ENCODE peak calls at places on chromosomes 16 and 17, in four cellular contexts. B is colonic mucosa, N is uterus, T is Peyer's patch. K is an unnamed sample.

GRCh38 chr17:4175921-4176802 is 33.2 kb downstream of the CYB5D2 start:
- DNase-seq in B (no peak), N (no peak), T (no peak), K (no peak)

GRCh38 chr16:23712976-23713375 is at the start of gene ERN2:
- DNase-seq in B (peak; percentile 87), N (no peak), T (peak; percentile 66), K (no peak)

GRCh38 chr16:84898447-84898846 is 78.7 kb downstream of the CRISPLD2 start:
- DNase-seq in B (no peak), N (no peak), T (no peak), K (no peak)

GRCh38 chr17:65292430-65292829 is 155.3 kb downstream of the RGS9 start:
- DNase-seq in B (no peak), N (no peak), T (no peak), K (no peak)

GRCh38 chr17:29726721-29727252 is 104.1 kb upstream of the CORO6 start:
- DNase-seq in B (no peak), N (no peak), T (no peak), K (no peak)

GRCh38 chr16:31181102-31181830 is 1.3 kb downstream of the FUS start:
- DNase-seq in B (peak; percentile 54), N (peak; percentile 43), T (peak; percentile 61), K (peak; percentile 73)

GRCh38 chr16:66750279-66751134 is 902 bp downstream of the DYNC1LI2 start:
- DNase-seq in B (peak; percentile 25), N (no peak), T (no peak), K (no peak)

GRCh38 chr16:83851473-83851872 is 43.7 kb downstream of the HSBP1 start:
- DNase-seq in B (no peak), N (no peak), T (no peak), K (no peak)

DNA sequence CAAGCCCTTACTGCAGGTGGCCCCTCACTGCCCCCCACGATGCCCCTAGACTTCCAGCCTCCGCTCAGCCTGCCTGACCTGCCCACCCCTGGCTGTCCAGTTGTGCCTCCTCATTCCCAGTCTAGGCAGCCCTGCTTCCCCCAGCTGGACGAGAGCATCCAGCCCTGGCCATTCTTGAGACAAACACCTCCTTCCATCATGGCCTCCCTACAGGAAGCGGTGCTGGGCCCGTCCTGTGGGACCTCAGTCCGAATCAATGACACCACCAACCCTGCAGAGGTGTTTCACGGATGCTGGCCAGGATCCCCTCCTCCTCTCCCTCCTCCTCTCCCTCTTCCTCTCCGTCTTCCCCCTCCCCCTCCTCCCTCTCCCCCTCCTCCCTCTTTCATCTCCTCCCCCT is 28.3 kb downstream of the CCDC40 start:
- DNase-seq in B (no peak), N (no peak), T (no peak), K (no peak)
- H3K27ac ChIP-seq in B (no peak overlapping the region), N (peak overlapping the region; percentile 51), T (peak overlapping the region; percentile 77), K (no peak overlapping the region)

DNA sequence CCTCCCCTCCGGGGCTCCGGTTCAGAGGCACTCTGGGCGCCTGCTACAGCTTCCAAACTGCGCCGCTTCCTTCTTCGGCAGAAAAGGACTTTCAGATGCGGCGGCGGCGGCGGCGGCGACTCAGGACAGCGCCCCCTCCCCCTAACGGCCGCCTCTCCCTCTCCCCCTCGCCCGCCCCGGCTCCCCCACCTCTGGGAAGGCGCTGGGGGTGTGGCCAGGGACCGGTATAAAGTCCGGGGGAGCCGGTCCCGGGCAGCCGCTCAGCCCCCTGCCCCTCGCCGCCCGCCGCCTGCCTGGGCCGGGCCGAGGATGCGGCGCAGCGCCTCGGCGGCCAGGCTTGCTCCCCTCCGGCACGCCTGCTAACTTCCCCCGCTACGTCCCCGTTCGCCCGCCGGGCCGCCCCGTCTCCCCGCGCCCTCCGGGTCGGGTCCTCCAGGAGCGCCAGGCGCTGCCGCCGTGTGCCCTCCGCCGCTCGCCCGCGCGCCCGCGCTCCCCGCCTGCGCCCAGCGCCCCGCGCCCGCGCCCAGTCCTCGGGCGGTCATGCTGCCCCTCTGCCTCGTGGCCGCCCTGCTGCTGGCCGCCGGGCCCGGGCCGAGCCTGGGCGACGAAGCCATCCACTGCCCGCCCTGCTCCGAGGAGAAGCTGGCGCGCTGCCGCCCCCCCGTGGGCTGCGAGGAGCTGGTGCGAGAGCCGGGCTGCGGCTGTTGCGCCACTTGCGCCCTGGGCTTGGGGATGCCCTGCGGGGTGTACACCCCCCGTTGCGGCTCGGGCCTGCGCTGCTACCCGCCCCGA is at the start of gene IGFBP4:
- DNase-seq in B (peak; percentile 86), N (peak; percentile 88), T (peak; percentile 89), K (peak; percentile 79)
- H3K4me3 ChIP-seq in B (peak within 1 kb of the TSS; percentile 74), N (peak within 1 kb of the TSS; percentile 56), T (peak within 1 kb of the TSS; percentile 63), K (peak within 1 kb of the TSS; percentile 67)

GRCh38 chr16:1389762-1390161 is 24.7 kb downstream of the UNKL start:
- DNase-seq in B (no peak), N (no peak), T (no peak), K (no peak)
- H3K36me3 ChIP-seq in B (no peaks in the 10 kb centered on the region), N (no peaks in the 10 kb centered on the region), T (no peaks in the 10 kb centered on the region), K (peaks cover 99% of the 10 kb centered on the region)

DNA sequence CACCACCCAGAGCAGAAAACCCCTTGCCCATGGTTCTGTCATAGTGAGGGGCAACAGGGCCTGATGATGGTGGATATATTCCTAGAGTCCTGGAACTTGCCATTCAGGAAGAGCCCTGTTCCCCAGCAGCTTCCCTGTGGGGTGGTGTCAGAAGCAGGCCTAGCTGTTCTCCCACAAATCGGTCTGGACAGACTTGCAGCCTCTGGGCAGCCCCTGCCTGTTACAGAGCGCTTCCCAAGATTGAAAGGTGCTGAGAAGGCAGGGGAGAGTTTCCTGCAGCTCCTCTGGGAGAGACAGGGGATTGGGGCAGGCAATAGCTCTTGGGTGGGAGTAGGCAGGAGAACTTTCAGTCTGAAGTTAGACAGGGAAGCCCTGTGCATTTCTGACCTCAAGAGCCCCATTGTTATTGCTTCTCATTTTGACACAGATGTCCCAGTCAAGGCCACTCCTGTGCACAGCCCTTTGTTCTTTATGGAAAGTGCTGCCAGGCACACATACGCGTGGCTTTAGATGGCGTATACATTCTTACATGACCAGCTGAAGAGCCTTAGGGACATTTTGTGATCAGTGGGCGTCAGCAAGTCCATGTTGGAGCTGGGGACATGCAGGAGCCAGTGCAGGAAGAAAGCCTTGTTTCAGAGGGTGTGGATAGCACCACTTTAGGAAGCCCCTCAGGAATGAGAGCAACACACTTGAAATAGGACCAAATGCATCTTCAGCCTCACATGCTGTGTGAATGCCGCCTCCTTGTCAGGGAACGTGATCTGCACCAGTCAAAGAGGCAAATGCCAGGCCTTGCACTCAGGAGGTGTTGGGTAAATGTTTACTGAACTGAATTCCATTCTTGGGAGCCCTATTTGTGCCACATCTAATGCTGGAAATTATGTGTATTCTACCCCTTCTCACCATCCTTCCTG is 67.5 kb downstream of the GNAO1 start:
- DNase-seq in B (no peak), N (no peak), T (no peak), K (peak; percentile 52)
- H3K27ac ChIP-seq in B (no peak overlapping the region), N (no peak overlapping the region), T (peak overlapping the region; percentile 87), K (peak overlapping the region; percentile 25)

GRCh38 chr17:34979153-34979552 is 1.2 kb upstream of the LIG3 start:
- DNase-seq in B (no peak), N (no peak), T (no peak), K (no peak)

GRCh38 chr17:34980353-34980680 is at the start of gene LIG3:
- DNase-seq in B (peak; percentile 95), N (peak; percentile 94), T (peak; percentile 97), K (peak; percentile 96)

GRCh38 chr17:34980681-34981537 is 597 bp downstream of the LIG3 start:
- DNase-seq in B (peak; percentile 71), N (peak; percentile 70), T (peak; percentile 90), K (peak; percentile 84)

GRCh38 chr17:34979650-34980352 is 511 bp upstream of the LIG3 start:
- DNase-seq in B (no peak), N (no peak), T (no peak), K (no peak)

GRCh38 chr17:34981538-34982241 is 1.4 kb downstream of the LIG3 start:
- DNase-seq in B (no peak), N (no peak), T (no peak), K (no peak)
- H3K4me3 ChIP-seq in B (peak overlapping the region; percentile 92), N (peak overlapping the region; percentile 82), T (peak overlapping the region; percentile 91), K (peak overlapping the region; percentile 86)

GRCh38 chr16:69672315-69672997 is 53.9 kb downstream of the NQO1 start:
- DNase-seq in B (no peak), N (no peak), T (no peak), K (no peak)

GRCh38 chr16:69669577-69669976 is 56.8 kb downstream of the NQO1 start:
- DNase-seq in B (no peak), N (no peak), T (no peak), K (no peak)

GRCh38 chr16:69672998-69673713 is 53.2 kb downstream of the NQO1 start:
- DNase-seq in B (no peak), N (no peak), T (no peak), K (no peak)
- H3K36me3 ChIP-seq in B (no peaks in the 10 kb centered on the region), N (no peaks in the 10 kb centered on the region), T (no peaks in the 10 kb centered on the region), K (peaks cover 52% of the 10 kb centered on the region)

GRCh38 chr17:48894886-48895285 is 2.3 kb downstream of the ATP5MC1 start:
- DNase-seq in B (peak; percentile 64), N (no peak), T (no peak), K (no peak)

GRCh38 chr17:48890086-48890485 is 2.5 kb upstream of the ATP5MC1 start:
- DNase-seq in B (no peak), N (no peak), T (no peak), K (no peak)

GRCh38 chr17:48893646-48894508 is 1.3 kb downstream of the ATP5MC1 start:
- DNase-seq in B (no peak), N (no peak), T (no peak), K (no peak)

GRCh38 chr17:48892940-48893645 is 506 bp downstream of the ATP5MC1 start:
- DNase-seq in B (no peak), N (no peak), T (no peak), K (no peak)
- H3K27ac ChIP-seq in B (peak overlapping the region; percentile 81), N (peak overlapping the region; percentile 69), T (peak overlapping the region; percentile 96), K (peak overlapping the region; percentile 62)